ENCODE peak calls at places on chromosomes 6 and 20, in eight cellular contexts. One of them, this sample, is unnamed.

GRCh38 chr6:157755032-157755751 is 67.9 kb upstream of the SNX9 start:
- DNase-seq in ELR: peak
- DNase-seq in fibroblast of pulmonary artery: no peak
- DNase-seq in C1 segment of cervical spinal cord: no peak
- DNase-seq in amniotic stem cell: no peak
- DNase-seq in left cardiac atrium: no peak
- DNase-seq in stimulated activated CD4-positive, alpha-beta T cell treated with anti-CD3 and anti-CD28 coated beads, Interleukin-4, amount 100 ng/mL, for 4 hours: no peak
- DNase-seq in AG04450: no peak
- DNase-seq in this sample: no peak

GRCh38 chr6:145031962-145032361 is 703.4 kb downstream of the EPM2A start:
- DNase-seq in ELR: no peak
- DNase-seq in fibroblast of pulmonary artery: no peak
- DNase-seq in C1 segment of cervical spinal cord: no peak
- DNase-seq in amniotic stem cell: no peak
- DNase-seq in left cardiac atrium: no peak
- DNase-seq in stimulated activated CD4-positive, alpha-beta T cell treated with anti-CD3 and anti-CD28 coated beads, Interleukin-4, amount 100 ng/mL, for 4 hours: no peak
- DNase-seq in AG04450: no peak
- DNase-seq in this sample: no peak

GRCh38 chr20:6925744-6926278 is 158.3 kb downstream of the BMP2 start:
- DNase-seq in ELR: no peak
- DNase-seq in fibroblast of pulmonary artery: no peak
- DNase-seq in C1 segment of cervical spinal cord: no peak
- DNase-seq in amniotic stem cell: no peak
- DNase-seq in left cardiac atrium: no peak
- DNase-seq in stimulated activated CD4-positive, alpha-beta T cell treated with anti-CD3 and anti-CD28 coated beads, Interleukin-4, amount 100 ng/mL, for 4 hours: no peak
- DNase-seq in AG04450: no peak
- DNase-seq in this sample: no peak

GRCh38 chr6:70474751-70475150 is 61.4 kb downstream of the FAM135A start:
- DNase-seq in ELR: peak
- DNase-seq in fibroblast of pulmonary artery: no peak
- DNase-seq in C1 segment of cervical spinal cord: no peak
- DNase-seq in amniotic stem cell: no peak
- DNase-seq in left cardiac atrium: no peak
- DNase-seq in stimulated activated CD4-positive, alpha-beta T cell treated with anti-CD3 and anti-CD28 coated beads, Interleukin-4, amount 100 ng/mL, for 4 hours: no peak
- DNase-seq in AG04450: no peak
- DNase-seq in this sample: peak

GRCh38 chr6:38955876-38956275 is 92.7 kb upstream of the GLP1R start:
- DNase-seq in ELR: no peak
- DNase-seq in fibroblast of pulmonary artery: no peak
- DNase-seq in C1 segment of cervical spinal cord: no peak
- DNase-seq in amniotic stem cell: no peak
- DNase-seq in left cardiac atrium: no peak
- DNase-seq in stimulated activated CD4-positive, alpha-beta T cell treated with anti-CD3 and anti-CD28 coated beads, Interleukin-4, amount 100 ng/mL, for 4 hours: no peak
- DNase-seq in AG04450: no peak
- DNase-seq in this sample: no peak

GRCh38 chr6:106360989-106361430 is 493 bp downstream of the CRYBG1 start:
- DNase-seq in ELR: no peak
- DNase-seq in fibroblast of pulmonary artery: no peak
- DNase-seq in C1 segment of cervical spinal cord: no peak
- DNase-seq in amniotic stem cell: no peak
- DNase-seq in left cardiac atrium: no peak
- DNase-seq in stimulated activated CD4-positive, alpha-beta T cell treated with anti-CD3 and anti-CD28 coated beads, Interleukin-4, amount 100 ng/mL, for 4 hours: peak
- DNase-seq in AG04450: no peak
- DNase-seq in this sample: no peak

GRCh38 chr20:16284385-16285100 is 288.7 kb downstream of the KIF16B start:
- DNase-seq in ELR: no peak
- DNase-seq in fibroblast of pulmonary artery: no peak
- DNase-seq in C1 segment of cervical spinal cord: no peak
- DNase-seq in amniotic stem cell: no peak
- DNase-seq in left cardiac atrium: no peak
- DNase-seq in stimulated activated CD4-positive, alpha-beta T cell treated with anti-CD3 and anti-CD28 coated beads, Interleukin-4, amount 100 ng/mL, for 4 hours: no peak
- DNase-seq in AG04450: no peak
- DNase-seq in this sample: no peak

GRCh38 chr6:42923656-42924055 is 5.6 kb upstream of the CNPY3 start:
- DNase-seq in ELR: no peak
- DNase-seq in fibroblast of pulmonary artery: peak
- DNase-seq in C1 segment of cervical spinal cord: no peak
- DNase-seq in amniotic stem cell: no peak
- DNase-seq in left cardiac atrium: no peak
- DNase-seq in stimulated activated CD4-positive, alpha-beta T cell treated with anti-CD3 and anti-CD28 coated beads, Interleukin-4, amount 100 ng/mL, for 4 hours: no peak
- DNase-seq in AG04450: no peak
- DNase-seq in this sample: no peak

GRCh38 chr6:29909995-29910394 is 32.3 kb upstream of the HLA-A start:
- DNase-seq in ELR: peak
- DNase-seq in fibroblast of pulmonary artery: no peak
- DNase-seq in C1 segment of cervical spinal cord: no peak
- DNase-seq in amniotic stem cell: no peak
- DNase-seq in left cardiac atrium: no peak
- DNase-seq in stimulated activated CD4-positive, alpha-beta T cell treated with anti-CD3 and anti-CD28 coated beads, Interleukin-4, amount 100 ng/mL, for 4 hours: no peak
- DNase-seq in AG04450: no peak
- DNase-seq in this sample: no peak

GRCh38 chr6:98836025-98836961 is 1.9 kb downstream of the POU3F2 start:
- DNase-seq in ELR: no peak
- DNase-seq in fibroblast of pulmonary artery: no peak
- DNase-seq in C1 segment of cervical spinal cord: peak
- DNase-seq in amniotic stem cell: no peak
- DNase-seq in left cardiac atrium: no peak
- DNase-seq in stimulated activated CD4-positive, alpha-beta T cell treated with anti-CD3 and anti-CD28 coated beads, Interleukin-4, amount 100 ng/mL, for 4 hours: no peak
- DNase-seq in AG04450: no peak
- DNase-seq in this sample: no peak

GRCh38 chr6:152701863-152702401 is 4.2 kb downstream of the MYCT1 start:
- DNase-seq in ELR: peak
- DNase-seq in fibroblast of pulmonary artery: no peak
- DNase-seq in C1 segment of cervical spinal cord: no peak
- DNase-seq in amniotic stem cell: no peak
- DNase-seq in left cardiac atrium: no peak
- DNase-seq in stimulated activated CD4-positive, alpha-beta T cell treated with anti-CD3 and anti-CD28 coated beads, Interleukin-4, amount 100 ng/mL, for 4 hours: no peak
- DNase-seq in AG04450: no peak
- DNase-seq in this sample: no peak

GRCh38 chr6:158843751-158844683 is 24.8 kb upstream of the EZR start:
- DNase-seq in ELR: no peak
- DNase-seq in fibroblast of pulmonary artery: no peak
- DNase-seq in C1 segment of cervical spinal cord: no peak
- DNase-seq in amniotic stem cell: no peak
- DNase-seq in left cardiac atrium: no peak
- DNase-seq in stimulated activated CD4-positive, alpha-beta T cell treated with anti-CD3 and anti-CD28 coated beads, Interleukin-4, amount 100 ng/mL, for 4 hours: no peak
- DNase-seq in AG04450: no peak
- DNase-seq in this sample: peak

GRCh38 chr6:156778615-156779205 is 1.5 kb downstream of the ARID1B start:
- DNase-seq in ELR: peak
- DNase-seq in fibroblast of pulmonary artery: peak
- DNase-seq in C1 segment of cervical spinal cord: peak
- DNase-seq in amniotic stem cell: no peak
- DNase-seq in left cardiac atrium: peak
- DNase-seq in stimulated activated CD4-positive, alpha-beta T cell treated with anti-CD3 and anti-CD28 coated beads, Interleukin-4, amount 100 ng/mL, for 4 hours: peak
- DNase-seq in AG04450: no peak
- DNase-seq in this sample: peak

GRCh38 chr6:115573866-115574265 is 486.8 kb downstream of the FRK start:
- DNase-seq in ELR: no peak
- DNase-seq in fibroblast of pulmonary artery: no peak
- DNase-seq in C1 segment of cervical spinal cord: no peak
- DNase-seq in amniotic stem cell: no peak
- DNase-seq in left cardiac atrium: no peak
- DNase-seq in stimulated activated CD4-positive, alpha-beta T cell treated with anti-CD3 and anti-CD28 coated beads, Interleukin-4, amount 100 ng/mL, for 4 hours: no peak
- DNase-seq in AG04450: no peak
- DNase-seq in this sample: no peak

GRCh38 chr20:5413394-5413793 is 96.6 kb upstream of the PROKR2 start:
- DNase-seq in ELR: no peak
- DNase-seq in fibroblast of pulmonary artery: no peak
- DNase-seq in C1 segment of cervical spinal cord: no peak
- DNase-seq in amniotic stem cell: no peak
- DNase-seq in left cardiac atrium: no peak
- DNase-seq in stimulated activated CD4-positive, alpha-beta T cell treated with anti-CD3 and anti-CD28 coated beads, Interleukin-4, amount 100 ng/mL, for 4 hours: no peak
- DNase-seq in AG04450: no peak
- DNase-seq in this sample: no peak

GRCh38 chr6:35401514-35401913 is 50.6 kb upstream of the FANCE start:
- DNase-seq in ELR: no peak
- DNase-seq in fibroblast of pulmonary artery: no peak
- DNase-seq in C1 segment of cervical spinal cord: no peak
- DNase-seq in amniotic stem cell: no peak
- DNase-seq in left cardiac atrium: no peak
- DNase-seq in stimulated activated CD4-positive, alpha-beta T cell treated with anti-CD3 and anti-CD28 coated beads, Interleukin-4, amount 100 ng/mL, for 4 hours: no peak
- DNase-seq in AG04450: no peak
- DNase-seq in this sample: no peak

GRCh38 chr6:131694832-131695426 is 6.3 kb downstream of the OR2A4 start:
- DNase-seq in ELR: peak
- DNase-seq in fibroblast of pulmonary artery: peak
- DNase-seq in C1 segment of cervical spinal cord: no peak
- DNase-seq in amniotic stem cell: peak
- DNase-seq in left cardiac atrium: peak
- DNase-seq in stimulated activated CD4-positive, alpha-beta T cell treated with anti-CD3 and anti-CD28 coated beads, Interleukin-4, amount 100 ng/mL, for 4 hours: no peak
- DNase-seq in AG04450: peak
- DNase-seq in this sample: peak

GRCh38 chr6:147699637-147700036 is 191.1 kb downstream of the SAMD5 start:
- DNase-seq in ELR: peak
- DNase-seq in fibroblast of pulmonary artery: peak
- DNase-seq in C1 segment of cervical spinal cord: no peak
- DNase-seq in amniotic stem cell: no peak
- DNase-seq in left cardiac atrium: no peak
- DNase-seq in stimulated activated CD4-positive, alpha-beta T cell treated with anti-CD3 and anti-CD28 coated beads, Interleukin-4, amount 100 ng/mL, for 4 hours: no peak
- DNase-seq in AG04450: peak
- DNase-seq in this sample: no peak

GRCh38 chr6:107653861-107654394 is 164.0 kb downstream of the SOBP start:
- DNase-seq in ELR: no peak
- DNase-seq in fibroblast of pulmonary artery: no peak
- DNase-seq in C1 segment of cervical spinal cord: no peak
- DNase-seq in amniotic stem cell: no peak
- DNase-seq in left cardiac atrium: no peak
- DNase-seq in stimulated activated CD4-positive, alpha-beta T cell treated with anti-CD3 and anti-CD28 coated beads, Interleukin-4, amount 100 ng/mL, for 4 hours: no peak
- DNase-seq in AG04450: no peak
- DNase-seq in this sample: no peak

This sample was measured in HepG2.